ENCODE peak calls at places on chromosome 9, in eight cellular contexts. One of them, this sample, is unnamed.

GRCh38 chr9:90141723-90142122 is 500.9 kb downstream of the DIRAS2 start:
- DNase-seq in GM04504: no peak
- DNase-seq in activated naive CD4-positive, alpha-beta T cell: no peak
- DNase-seq in AG04450: no peak
- DNase-seq in NCI-H524: peak
- DNase-seq in smooth muscle cell of the brain vasculature: no peak
- DNase-seq in memory B cell: no peak
- DNase-seq in naive thymus-derived CD8-positive, alpha-beta T cell: peak
- DNase-seq in this sample: no peak

GRCh38 chr9:128371622-128372117 is 496 bp downstream of the URM1 start:
- DNase-seq in GM04504: no peak
- DNase-seq in AG04450: no peak
- DNase-seq in memory B cell: no peak
- DNase-seq in naive thymus-derived CD8-positive, alpha-beta T cell: no peak
- DNase-seq in activated naive CD4-positive, alpha-beta T cell: no peak
- DNase-seq in NCI-H524: no peak
- DNase-seq in smooth muscle cell of the brain vasculature: no peak
- DNase-seq in this sample: no peak

GRCh38 chr9:130987054-130987453 is 21.9 kb upstream of the LAMC3 start:
- DNase-seq in activated naive CD4-positive, alpha-beta T cell: no peak
- DNase-seq in NCI-H524: no peak
- DNase-seq in naive thymus-derived CD8-positive, alpha-beta T cell: no peak
- DNase-seq in AG04450: no peak
- DNase-seq in memory B cell: no peak
- DNase-seq in smooth muscle cell of the brain vasculature: no peak
- DNase-seq in GM04504: no peak
- DNase-seq in this sample: no peak

GRCh38 chr9:124475158-124475867 is 25.1 kb downstream of the ADGRD2 start:
- DNase-seq in smooth muscle cell of the brain vasculature: no peak
- DNase-seq in naive thymus-derived CD8-positive, alpha-beta T cell: no peak
- DNase-seq in GM04504: no peak
- DNase-seq in AG04450: no peak
- DNase-seq in activated naive CD4-positive, alpha-beta T cell: no peak
- DNase-seq in memory B cell: no peak
- DNase-seq in NCI-H524: no peak
- DNase-seq in this sample: no peak

GRCh38 chr9:91978739-91979414 is 28.8 kb upstream of the ROR2 start:
- DNase-seq in GM04504: peak
- DNase-seq in naive thymus-derived CD8-positive, alpha-beta T cell: no peak
- DNase-seq in NCI-H524: peak
- DNase-seq in memory B cell: no peak
- DNase-seq in activated naive CD4-positive, alpha-beta T cell: no peak
- DNase-seq in smooth muscle cell of the brain vasculature: peak
- DNase-seq in AG04450: peak
- DNase-seq in this sample: no peak

GRCh38 chr9:124218438-124219289 is 39.1 kb upstream of the NEK6 start:
- DNase-seq in smooth muscle cell of the brain vasculature: no peak
- DNase-seq in naive thymus-derived CD8-positive, alpha-beta T cell: no peak
- DNase-seq in AG04450: no peak
- DNase-seq in activated naive CD4-positive, alpha-beta T cell: no peak
- DNase-seq in NCI-H524: no peak
- DNase-seq in memory B cell: peak
- DNase-seq in GM04504: no peak
- DNase-seq in this sample: no peak

GRCh38 chr9:87007711-87008360 is 60.5 kb upstream of the GAS1 start:
- DNase-seq in naive thymus-derived CD8-positive, alpha-beta T cell: no peak
- DNase-seq in memory B cell: no peak
- DNase-seq in activated naive CD4-positive, alpha-beta T cell: no peak
- DNase-seq in smooth muscle cell of the brain vasculature: no peak
- DNase-seq in GM04504: peak
- DNase-seq in AG04450: no peak
- DNase-seq in NCI-H524: no peak
- DNase-seq in this sample: no peak

GRCh38 chr9:91113026-91113425 is 248.7 kb downstream of the AUH start:
- DNase-seq in smooth muscle cell of the brain vasculature: no peak
- DNase-seq in memory B cell: no peak
- DNase-seq in GM04504: no peak
- DNase-seq in NCI-H524: no peak
- DNase-seq in activated naive CD4-positive, alpha-beta T cell: no peak
- DNase-seq in AG04450: no peak
- DNase-seq in naive thymus-derived CD8-positive, alpha-beta T cell: no peak
- DNase-seq in this sample: no peak

GRCh38 chr9:113588936-113589335 is 125.4 kb downstream of the RGS3 start:
- DNase-seq in AG04450: no peak
- DNase-seq in GM04504: no peak
- DNase-seq in naive thymus-derived CD8-positive, alpha-beta T cell: no peak
- DNase-seq in activated naive CD4-positive, alpha-beta T cell: no peak
- DNase-seq in NCI-H524: no peak
- DNase-seq in smooth muscle cell of the brain vasculature: no peak
- DNase-seq in memory B cell: no peak
- DNase-seq in this sample: no peak

GRCh38 chr9:96122756-96123155 is 179.2 kb downstream of the HSD17B3 start:
- DNase-seq in naive thymus-derived CD8-positive, alpha-beta T cell: no peak
- DNase-seq in smooth muscle cell of the brain vasculature: no peak
- DNase-seq in GM04504: no peak
- DNase-seq in NCI-H524: no peak
- DNase-seq in activated naive CD4-positive, alpha-beta T cell: no peak
- DNase-seq in memory B cell: no peak
- DNase-seq in AG04450: peak
- DNase-seq in this sample: no peak

GRCh38 chr9:129280236-129281231 is 102.5 kb upstream of the IER5L start:
- DNase-seq in memory B cell: no peak
- DNase-seq in GM04504: no peak
- DNase-seq in naive thymus-derived CD8-positive, alpha-beta T cell: no peak
- DNase-seq in smooth muscle cell of the brain vasculature: no peak
- DNase-seq in AG04450: no peak
- DNase-seq in NCI-H524: no peak
- DNase-seq in activated naive CD4-positive, alpha-beta T cell: no peak
- DNase-seq in this sample: peak

GRCh38 chr9:132032584-132032945 is 47.1 kb downstream of the MED27 start:
- DNase-seq in smooth muscle cell of the brain vasculature: no peak
- DNase-seq in activated naive CD4-positive, alpha-beta T cell: no peak
- DNase-seq in memory B cell: no peak
- DNase-seq in NCI-H524: peak
- DNase-seq in GM04504: no peak
- DNase-seq in AG04450: no peak
- DNase-seq in naive thymus-derived CD8-positive, alpha-beta T cell: no peak
- DNase-seq in this sample: no peak

GRCh38 chr9:419571-420156 is 205.0 kb downstream of the DOCK8 start:
- DNase-seq in smooth muscle cell of the brain vasculature: no peak
- DNase-seq in AG04450: no peak
- DNase-seq in NCI-H524: no peak
- DNase-seq in memory B cell: no peak
- DNase-seq in naive thymus-derived CD8-positive, alpha-beta T cell: no peak
- DNase-seq in activated naive CD4-positive, alpha-beta T cell: no peak
- DNase-seq in GM04504: no peak
- DNase-seq in this sample: peak

GRCh38 chr9:638152-638551 is 203.3 kb upstream of the DMRT1 start:
- DNase-seq in NCI-H524: no peak
- DNase-seq in GM04504: no peak
- DNase-seq in activated naive CD4-positive, alpha-beta T cell: no peak
- DNase-seq in naive thymus-derived CD8-positive, alpha-beta T cell: no peak
- DNase-seq in memory B cell: no peak
- DNase-seq in AG04450: no peak
- DNase-seq in smooth muscle cell of the brain vasculature: no peak
- DNase-seq in this sample: no peak